ENCODE peak calls at places on chromosome 16, in five cellular contexts. E is trophoblast cell, Y is H1, S is mesenchymal stem cell, F is neuronal stem cell. R is an unnamed sample.

GRCh38 chr16:72474511-72475123 is 302.7 kb upstream of the PMFBP1 start:
- DNase-seq in E (no peak), Y (no peak), S (peak; percentile 91), F (no peak), R (no peak)

GRCh38 chr16:86806181-86806837 is 228.0 kb downstream of the FOXL1 start:
- DNase-seq in E (no peak), Y (no peak), S (no peak), F (no peak), R (no peak)

GRCh38 chr16:19601083-19601976 is 45.8 kb downstream of the VPS35L start:
- DNase-seq in E (no peak), Y (no peak), S (peak; percentile 47), F (peak; percentile 32), R (no peak)

GRCh38 chr16:13982446-13982845 is 62.5 kb downstream of the ERCC4 start:
- DNase-seq in E (no peak), Y (no peak), S (no peak), F (no peak), R (no peak)

GRCh38 chr16:53766304-53767016 is 62.5 kb downstream of the FTO start:
- DNase-seq in E (no peak), Y (no peak), S (peak; percentile 81), F (no peak), R (no peak)

GRCh38 chr16:56916571-56917403 is 15.2 kb upstream of the HERPUD1 start:
- DNase-seq in E (no peak), Y (no peak), S (no peak), F (no peak), R (no peak)

GRCh38 chr16:57304169-57305061 is 19.9 kb upstream of the PLLP start:
- DNase-seq in E (peak; percentile 88), Y (no peak), S (peak; percentile 86), F (no peak), R (no peak)

GRCh38 chr16:48608452-48608851 is 1.5 kb downstream of the N4BP1 start:
- DNase-seq in E (no peak), Y (no peak), S (peak; percentile 24), F (no peak), R (no peak)

GRCh38 chr16:57134982-57135381 is 42.6 kb downstream of the CPNE2 start:
- DNase-seq in E (no peak), Y (no peak), S (no peak), F (no peak), R (no peak)

GRCh38 chr16:22348296-22348695 is 26.1 kb downstream of the CDR2 start:
- DNase-seq in E (peak; percentile 82), Y (no peak), S (no peak), F (no peak), R (no peak)

GRCh38 chr16:79528281-79528680 is 72.3 kb downstream of the MAF start:
- DNase-seq in E (no peak), Y (no peak), S (no peak), F (no peak), R (no peak)

GRCh38 chr16:57480127-57480753 is 6.1 kb downstream of the DOK4 start:
- DNase-seq in E (peak; percentile 43), Y (no peak), S (peak; percentile 60), F (no peak), R (no peak)

GRCh38 chr16:17831330-17831729 is 360.6 kb upstream of the XYLT1 start:
- DNase-seq in E (peak; percentile 9), Y (no peak), S (no peak), F (no peak), R (peak; percentile 31)

GRCh38 chr16:11139624-11140375 is 116.2 kb downstream of the SOCS1 start:
- DNase-seq in E (no peak), Y (no peak), S (no peak), F (no peak), R (peak; percentile 15)

GRCh38 chr16:53549970-53550406 is 47.0 kb upstream of the AKTIP start:
- DNase-seq in E (peak; percentile 31), Y (peak; percentile 27), S (peak; percentile 82), F (peak; percentile 64), R (peak; percentile 64)

GRCh38 chr16:14285542-14286380 is 214.6 kb downstream of the MRTFB start:
- DNase-seq in E (peak; percentile 91), Y (peak; percentile 87), S (peak; percentile 95), F (peak; percentile 97), R (peak; percentile 94)

GRCh38 chr16:66070140-66070887 is 296.2 kb upstream of the CDH5 start:
- DNase-seq in E (no peak), Y (no peak), S (peak; percentile 74), F (no peak), R (no peak)

GRCh38 chr16:72013389-72013788 is 4.8 kb downstream of the DHODH start:
- DNase-seq in E (peak; percentile 76), Y (no peak), S (no peak), F (no peak), R (no peak)

GRCh38 chr16:78487471-78487870 is 388.0 kb downstream of the WWOX start:
- DNase-seq in E (no peak), Y (no peak), S (no peak), F (no peak), R (no peak)

GRCh38 chr16:66521951-66522771 is 27.8 kb downstream of the TK2 start:
- DNase-seq in E (peak; percentile 60), Y (no peak), S (peak; percentile 84), F (no peak), R (no peak)

GRCh38 chr16:23433261-23433920 is 19.6 kb downstream of the COG7 start:
- DNase-seq in E (no peak), Y (no peak), S (no peak), F (no peak), R (no peak)

GRCh38 chr16:1102921-1103648 is 7.0 kb upstream of the C1QTNF8 start:
- DNase-seq in E (peak; percentile 5), Y (no peak), S (peak; percentile 18), F (peak; percentile 67), R (peak; percentile 69)

GRCh38 chr16:77674888-77675287 is 47.4 kb upstream of the NUDT7 start:
- DNase-seq in E (peak; percentile 62), Y (no peak), S (peak; percentile 58), F (no peak), R (no peak)

GRCh38 chr16:56697456-56698155 is 15.3 kb downstream of the MT1X start:
- DNase-seq in E (peak; percentile 85), Y (no peak), S (no peak), F (no peak), R (no peak)

GRCh38 chr16:47461598-47462266 is 601 bp downstream of the PHKB start:
- DNase-seq in E (peak; percentile 79), Y (no peak), S (peak; percentile 69), F (no peak), R (no peak)

GRCh38 chr16:10878644-10879498 is 1.9 kb downstream of the CIITA start:
- DNase-seq in E (no peak), Y (no peak), S (peak; percentile 25), F (no peak), R (peak; percentile 37)

GRCh38 chr16:2979669-2980226 is 498 bp downstream of the PKMYT1 start:
- DNase-seq in E (no peak), Y (no peak), S (no peak), F (no peak), R (no peak)

GRCh38 chr16:73025506-73026131 is 22.3 kb downstream of the ZFHX3 start:
- DNase-seq in E (no peak), Y (no peak), S (peak; percentile 75), F (no peak), R (no peak)

GRCh38 chr16:73154063-73154870 is 106.3 kb upstream of the ZFHX3 start:
- DNase-seq in E (no peak), Y (no peak), S (no peak), F (no peak), R (no peak)

GRCh38 chr16:21301168-21301894 is 23.2 kb upstream of the CRYM start:
- DNase-seq in E (peak; percentile 8), Y (peak; percentile 43), S (peak; percentile 67), F (peak; percentile 52), R (peak; percentile 86)

GRCh38 chr16:86579268-86580062 is 1.1 kb downstream of the FOXL1 start:
- DNase-seq in E (no peak), Y (no peak), S (peak; percentile 51), F (no peak), R (no peak)

GRCh38 chr16:89557230-89557935 is 3.1 kb upstream of the RPL13 start:
- DNase-seq in E (peak; percentile 39), Y (no peak), S (peak; percentile 75), F (peak; percentile 81), R (peak; percentile 93)
- H2AFZ ChIP-seq in E (no peak overlapping the region), Y (no peak overlapping the region), S (no peak overlapping the region), F (no peak overlapping the region), R (no peak overlapping the region)

GRCh38 chr16:85276258-85276657 is 164.0 kb upstream of the CIBAR2 start:
- DNase-seq in E (no peak), Y (no peak), S (no peak), F (no peak), R (no peak)
- H2BK12ac ChIP-seq in E (no peak overlapping the region), Y (peak overlapping the region; percentile 60), S (peak overlapping the region; percentile 21), F (no peak overlapping the region), R (no peak overlapping the region)

DNA sequence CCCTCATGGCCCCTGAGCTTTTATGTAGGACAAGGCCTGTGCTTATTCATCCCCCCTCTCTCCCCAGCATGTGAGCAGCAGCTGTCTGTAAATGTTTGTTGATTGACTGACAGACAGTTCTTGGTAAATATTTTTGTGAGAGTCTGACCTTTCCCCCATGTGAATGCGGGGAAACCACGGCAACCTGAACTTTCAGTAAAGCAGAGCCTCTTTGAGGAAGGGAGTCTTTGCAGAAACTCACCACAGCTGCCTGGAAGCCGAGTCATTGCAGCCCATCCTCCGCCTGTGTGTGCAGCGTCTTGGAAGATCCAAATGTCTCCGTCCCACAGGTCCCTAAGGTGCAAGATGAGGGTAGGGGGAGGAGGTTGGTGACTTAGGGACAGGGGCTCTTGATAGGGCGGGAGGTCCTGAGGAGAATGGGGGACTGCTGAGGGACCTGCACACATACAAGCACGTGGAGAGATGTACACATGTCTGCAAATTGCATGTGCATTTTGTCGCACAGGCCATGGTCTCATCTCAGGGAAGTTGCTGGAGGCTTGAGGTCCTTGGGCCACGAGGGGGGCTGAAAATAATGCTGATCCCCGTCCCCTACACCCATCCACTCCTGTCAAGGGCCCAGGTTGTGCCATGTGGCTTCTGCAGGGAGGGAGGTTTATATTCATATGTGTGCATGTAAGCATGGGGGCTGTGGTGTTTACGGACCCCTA is 22.9 kb upstream of the IL21R start:
- DNase-seq in E (no peak), Y (no peak), S (no peak), F (no peak), R (no peak)
- H2AK5ac ChIP-seq in E (no peak overlapping the region), Y (peak overlapping the region; percentile 13), S (no peak overlapping the region), F (no peak overlapping the region), R (no peak overlapping the region)

GRCh38 chr16:88782454-88783390 is 2.3 kb downstream of the PIEZO1 start:
- DNase-seq in E (no peak), Y (no peak), S (peak; percentile 76), F (no peak), R (no peak)

GRCh38 chr16:88785106-88785924 is at the start of gene PIEZO1:
- DNase-seq in E (no peak), Y (no peak), S (peak; percentile 73), F (no peak), R (no peak)

GRCh38 chr16:88784074-88784855 is 755 bp downstream of the PIEZO1 start:
- DNase-seq in E (peak; percentile 78), Y (no peak), S (peak; percentile 86), F (no peak), R (peak; percentile 64)

GRCh38 chr16:88783391-88784073 is 1.5 kb downstream of the PIEZO1 start:
- DNase-seq in E (no peak), Y (no peak), S (peak; percentile 60), F (no peak), R (no peak)

DNA sequence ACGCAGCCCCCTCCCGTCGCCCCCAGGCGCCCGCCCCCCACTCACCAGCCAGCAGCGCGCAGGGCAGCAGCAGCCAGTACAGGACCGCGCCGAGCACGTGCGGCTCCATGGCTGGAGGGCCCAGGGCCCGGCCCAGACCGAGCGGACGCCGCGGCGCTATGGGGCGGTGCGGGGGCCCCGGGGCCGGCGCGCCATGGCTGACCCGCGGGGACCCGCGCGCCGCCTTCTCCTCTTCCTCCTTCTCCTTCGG is 239 bp downstream of the PIEZO1 start:
- DNase-seq in E (no peak), Y (no peak), S (no peak), F (no peak), R (no peak)
- H2AFZ ChIP-seq in E (peak overlapping the region; percentile 46), Y (no peak overlapping the region), S (no peak overlapping the region), F (peak overlapping the region; percentile 82), R (no peak overlapping the region)

R was measured in H9.